ENCODE peak calls at places on chromosomes 2 and 18, in eight cellular contexts. T is A549, M is iris pigment epithelial cell, P is HFFc6, O is endothelial cell, Y is GM10248, X is NCI-H1436 treated with DMSO at 0.1 percent for 48 hours, Q is NCI-H1694. N is an unnamed sample.

GRCh38 chr2:217653240-217653639 is 349.6 kb downstream of the TNS1 start:
- DNase-seq in T (peak; percentile 91), M (peak; percentile 90), P (peak; percentile 96), O (no peak), Y (no peak), X (no peak), Q (no peak), N (peak; percentile 95)

GRCh38 chr2:165793161-165793778 is 777 bp downstream of the GALNT3 start:
- DNase-seq in T (no peak), M (no peak), P (no peak), O (peak; percentile 14), Y (peak; percentile 19), X (no peak), Q (no peak), N (peak; percentile 54)

GRCh38 chr2:58514252-58514651 is 273.1 kb upstream of the FANCL start:
- DNase-seq in T (no peak), M (no peak), P (no peak), O (no peak), Y (no peak), X (no peak), Q (no peak), N (no peak)

GRCh38 chr2:127620867-127621266 is 25.1 kb upstream of the GPR17 start:
- DNase-seq in T (no peak), M (no peak), P (no peak), O (no peak), Y (no peak), X (no peak), Q (no peak), N (no peak)

GRCh38 chr2:135175177-135175576 is 123.1 kb downstream of the RAB3GAP1 start:
- DNase-seq in T (no peak), M (no peak), P (no peak), O (no peak), Y (no peak), X (no peak), Q (no peak), N (no peak)

GRCh38 chr2:66427219-66427768 is 7.6 kb upstream of the MEIS1 start:
- DNase-seq in T (peak; percentile 30), M (no peak), P (no peak), O (no peak), Y (no peak), X (no peak), Q (no peak), N (no peak)

GRCh38 chr2:240169486-240170353 is 29.3 kb upstream of the OTOS start:
- DNase-seq in T (no peak), M (no peak), P (no peak), O (no peak), Y (no peak), X (no peak), Q (no peak), N (no peak)

GRCh38 chr2:2464095-2464494 is 133.0 kb upstream of the MYT1L start:
- DNase-seq in T (no peak), M (no peak), P (no peak), O (no peak), Y (no peak), X (peak; percentile 52), Q (no peak), N (peak; percentile 7)

GRCh38 chr2:62215306-62216064 is 19.6 kb downstream of the B3GNT2 start:
- DNase-seq in T (no peak), M (no peak), P (no peak), O (peak; percentile 24), Y (no peak), X (no peak), Q (peak; percentile 83), N (no peak)

GRCh38 chr2:219784178-219784577 is 156.7 kb downstream of the SLC4A3 start:
- DNase-seq in T (no peak), M (no peak), P (no peak), O (no peak), Y (no peak), X (no peak), Q (peak; percentile 9), N (no peak)

GRCh38 chr2:177147834-177148233 is 64.8 kb upstream of the HNRNPA3 start:
- DNase-seq in T (no peak), M (no peak), P (no peak), O (no peak), Y (no peak), X (no peak), Q (no peak), N (no peak)

GRCh38 chr2:198448803-198449202 is 644.4 kb downstream of the PLCL1 start:
- DNase-seq in T (no peak), M (no peak), P (no peak), O (no peak), Y (no peak), X (no peak), Q (no peak), N (no peak)

GRCh38 chr18:43620936-43621335 is 343.6 kb upstream of the SYT4 start:
- DNase-seq in T (peak; percentile 16), M (peak; percentile 15), P (peak; percentile 21), O (no peak), Y (peak; percentile 21), X (no peak), Q (peak; percentile 13), N (peak; percentile 16)